ENCODE peak calls at places on chromosomes 12 and 14, in ten cellular contexts. One of them, this sample, is unnamed.

GRCh38 chr12:105945935-105946334 is 192.8 kb downstream of the NUAK1 start:
- DNase-seq in upper lobe of right lung: no peak
- DNase-seq in OCI-LY7: no peak
- DNase-seq in left ventricle myocardium inferior: no peak
- DNase-seq in astrocyte: peak
- DNase-seq in kidney: no peak
- DNase-seq in A549: no peak
- DNase-seq in heart right ventricle: no peak
- DNase-seq in tibial artery: no peak
- DNase-seq in right lobe of liver: no peak
- DNase-seq in this sample: no peak

GRCh38 chr12:106883421-106883820 is 72.3 kb upstream of the TMEM263 start:
- DNase-seq in OCI-LY7: no peak
- DNase-seq in upper lobe of right lung: no peak
- DNase-seq in right lobe of liver: no peak
- DNase-seq in heart right ventricle: no peak
- DNase-seq in A549: no peak
- DNase-seq in kidney: no peak
- DNase-seq in tibial artery: no peak
- DNase-seq in astrocyte: peak
- DNase-seq in left ventricle myocardium inferior: no peak
- DNase-seq in this sample: no peak

GRCh38 chr12:50932787-50933280 is 19.5 kb upstream of the HIGD1C start:
- DNase-seq in tibial artery: no peak
- DNase-seq in right lobe of liver: no peak
- DNase-seq in astrocyte: no peak
- DNase-seq in heart right ventricle: no peak
- DNase-seq in left ventricle myocardium inferior: no peak
- DNase-seq in A549: no peak
- DNase-seq in upper lobe of right lung: no peak
- DNase-seq in kidney: no peak
- DNase-seq in OCI-LY7: no peak
- DNase-seq in this sample: no peak

GRCh38 chr12:5871741-5872140 is 73.3 kb downstream of the ANO2 start:
- DNase-seq in heart right ventricle: no peak
- DNase-seq in tibial artery: no peak
- DNase-seq in kidney: no peak
- DNase-seq in OCI-LY7: no peak
- DNase-seq in right lobe of liver: no peak
- DNase-seq in astrocyte: no peak
- DNase-seq in upper lobe of right lung: no peak
- DNase-seq in A549: no peak
- DNase-seq in left ventricle myocardium inferior: no peak
- DNase-seq in this sample: no peak

GRCh38 chr14:99067141-99067920 is 204.7 kb downstream of the BCL11B start:
- DNase-seq in upper lobe of right lung: no peak
- DNase-seq in right lobe of liver: no peak
- DNase-seq in astrocyte: no peak
- DNase-seq in OCI-LY7: no peak
- DNase-seq in left ventricle myocardium inferior: no peak
- DNase-seq in A549: no peak
- DNase-seq in tibial artery: no peak
- DNase-seq in kidney: peak
- DNase-seq in heart right ventricle: no peak
- DNase-seq in this sample: no peak

GRCh38 chr12:128916425-128916824 is 63.1 kb downstream of the GLT1D1 start:
- DNase-seq in left ventricle myocardium inferior: no peak
- DNase-seq in right lobe of liver: no peak
- DNase-seq in tibial artery: no peak
- DNase-seq in heart right ventricle: no peak
- DNase-seq in astrocyte: no peak
- DNase-seq in OCI-LY7: no peak
- DNase-seq in A549: no peak
- DNase-seq in kidney: no peak
- DNase-seq in upper lobe of right lung: no peak
- DNase-seq in this sample: no peak

GRCh38 chr14:50964683-50965390 is 20.6 kb upstream of the PYGL start:
- DNase-seq in tibial artery: peak
- DNase-seq in A549: peak
- DNase-seq in astrocyte: peak
- DNase-seq in heart right ventricle: no peak
- DNase-seq in left ventricle myocardium inferior: no peak
- DNase-seq in upper lobe of right lung: no peak
- DNase-seq in right lobe of liver: no peak
- DNase-seq in kidney: no peak
- DNase-seq in OCI-LY7: no peak
- DNase-seq in this sample: no peak

GRCh38 chr14:75123991-75124390 is 2.9 kb downstream of the NEK9 start:
- DNase-seq in astrocyte: peak
- DNase-seq in OCI-LY7: no peak
- DNase-seq in tibial artery: no peak
- DNase-seq in right lobe of liver: no peak
- DNase-seq in upper lobe of right lung: no peak
- DNase-seq in A549: peak
- DNase-seq in heart right ventricle: no peak
- DNase-seq in left ventricle myocardium inferior: no peak
- DNase-seq in kidney: no peak
- DNase-seq in this sample: no peak

GRCh38 chr12:75981773-75982564 is 49.6 kb downstream of the PHLDA1 start:
- DNase-seq in heart right ventricle: no peak
- DNase-seq in right lobe of liver: no peak
- DNase-seq in kidney: no peak
- DNase-seq in astrocyte: no peak
- DNase-seq in left ventricle myocardium inferior: peak
- DNase-seq in upper lobe of right lung: no peak
- DNase-seq in OCI-LY7: no peak
- DNase-seq in tibial artery: no peak
- DNase-seq in A549: no peak
- DNase-seq in this sample: no peak

GRCh38 chr12:30930238-30931010 is 3.9 kb downstream of the TSPAN11 start:
- DNase-seq in upper lobe of right lung: no peak
- DNase-seq in tibial artery: no peak
- DNase-seq in astrocyte: no peak
- DNase-seq in left ventricle myocardium inferior: no peak
- DNase-seq in heart right ventricle: no peak
- DNase-seq in right lobe of liver: no peak
- DNase-seq in A549: no peak
- DNase-seq in kidney: peak
- DNase-seq in OCI-LY7: no peak
- DNase-seq in this sample: no peak

GRCh38 chr12:30928356-30929264 is 2.1 kb downstream of the TSPAN11 start:
- DNase-seq in heart right ventricle: peak
- DNase-seq in tibial artery: peak
- DNase-seq in astrocyte: no peak
- DNase-seq in right lobe of liver: no peak
- DNase-seq in upper lobe of right lung: no peak
- DNase-seq in kidney: peak
- DNase-seq in OCI-LY7: no peak
- DNase-seq in A549: no peak
- DNase-seq in left ventricle myocardium inferior: peak
- DNase-seq in this sample: no peak

GRCh38 chr12:30925607-30926242 is 823 bp upstream of the TSPAN11 start:
- DNase-seq in astrocyte: no peak
- DNase-seq in kidney: no peak
- DNase-seq in OCI-LY7: no peak
- DNase-seq in left ventricle myocardium inferior: no peak
- DNase-seq in upper lobe of right lung: no peak
- DNase-seq in tibial artery: no peak
- DNase-seq in heart right ventricle: no peak
- DNase-seq in A549: no peak
- DNase-seq in right lobe of liver: no peak
- DNase-seq in this sample: no peak

GRCh38 chr12:30926243-30927209 is at the start of gene TSPAN11:
- DNase-seq in kidney: peak
- DNase-seq in OCI-LY7: no peak
- DNase-seq in astrocyte: peak
- DNase-seq in right lobe of liver: peak
- DNase-seq in heart right ventricle: peak
- DNase-seq in left ventricle myocardium inferior: peak
- DNase-seq in A549: no peak
- DNase-seq in upper lobe of right lung: no peak
- DNase-seq in tibial artery: peak
- DNase-seq in this sample: no peak

DNA sequence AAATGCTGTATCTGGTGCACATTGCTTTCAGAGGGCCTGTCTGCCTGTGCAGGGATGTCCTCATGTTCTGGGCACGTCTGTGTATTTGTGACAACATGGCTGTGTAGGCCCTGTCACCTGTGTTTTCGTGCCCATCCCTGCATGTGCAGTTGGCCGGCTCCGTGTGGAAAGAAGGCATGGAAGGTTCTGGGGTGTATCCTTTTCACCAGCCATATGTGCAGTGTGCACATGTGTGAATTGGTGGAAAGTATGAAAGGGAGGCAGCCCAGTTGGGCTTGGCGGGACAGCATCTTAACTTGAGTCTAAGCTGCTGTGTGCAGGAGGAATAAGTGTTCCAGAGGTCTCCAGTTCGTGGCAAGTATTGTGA is 645 bp downstream of the TSPAN11 start:
- DNase-seq in astrocyte: no peak
- DNase-seq in right lobe of liver: no peak
- DNase-seq in upper lobe of right lung: no peak
- DNase-seq in A549: no peak
- DNase-seq in OCI-LY7: no peak
- DNase-seq in tibial artery: peak
- DNase-seq in left ventricle myocardium inferior: no peak
- DNase-seq in heart right ventricle: no peak
- DNase-seq in kidney: no peak
- DNase-seq in this sample: no peak
- H3K4me3 ChIP-seq in astrocyte: peak
- H3K4me3 ChIP-seq in right lobe of liver: no peak
- H3K4me3 ChIP-seq in upper lobe of right lung: no peak
- H3K4me3 ChIP-seq in A549: no peak
- H3K4me3 ChIP-seq in OCI-LY7: no peak
- H3K4me3 ChIP-seq in tibial artery: no peak
- H3K4me3 ChIP-seq in left ventricle myocardium inferior: peak
- H3K4me3 ChIP-seq in heart right ventricle: peak
- H3K4me3 ChIP-seq in kidney: no peak
- H3K4me3 ChIP-seq in this sample: no peak

GRCh38 chr12:100741084-100741711 is 53.4 kb upstream of the ANO4 start:
- DNase-seq in tibial artery: no peak
- DNase-seq in upper lobe of right lung: no peak
- DNase-seq in astrocyte: no peak
- DNase-seq in A549: peak
- DNase-seq in kidney: no peak
- DNase-seq in heart right ventricle: no peak
- DNase-seq in left ventricle myocardium inferior: no peak
- DNase-seq in right lobe of liver: no peak
- DNase-seq in OCI-LY7: peak
- DNase-seq in this sample: no peak
- TF ChIP-seq CTCF in tibial artery: no peak
- TF ChIP-seq CTCF in upper lobe of right lung: peak
- TF ChIP-seq CTCF in astrocyte: peak
- TF ChIP-seq CTCF in A549: peak
- TF ChIP-seq CTCF in kidney: peak
- TF ChIP-seq CTCF in heart right ventricle: peak
- TF ChIP-seq CTCF in left ventricle myocardium inferior: peak
- TF ChIP-seq CTCF in right lobe of liver: peak
- TF ChIP-seq CTCF in OCI-LY7: peak
- TF ChIP-seq CTCF in this sample: peak

DNA sequence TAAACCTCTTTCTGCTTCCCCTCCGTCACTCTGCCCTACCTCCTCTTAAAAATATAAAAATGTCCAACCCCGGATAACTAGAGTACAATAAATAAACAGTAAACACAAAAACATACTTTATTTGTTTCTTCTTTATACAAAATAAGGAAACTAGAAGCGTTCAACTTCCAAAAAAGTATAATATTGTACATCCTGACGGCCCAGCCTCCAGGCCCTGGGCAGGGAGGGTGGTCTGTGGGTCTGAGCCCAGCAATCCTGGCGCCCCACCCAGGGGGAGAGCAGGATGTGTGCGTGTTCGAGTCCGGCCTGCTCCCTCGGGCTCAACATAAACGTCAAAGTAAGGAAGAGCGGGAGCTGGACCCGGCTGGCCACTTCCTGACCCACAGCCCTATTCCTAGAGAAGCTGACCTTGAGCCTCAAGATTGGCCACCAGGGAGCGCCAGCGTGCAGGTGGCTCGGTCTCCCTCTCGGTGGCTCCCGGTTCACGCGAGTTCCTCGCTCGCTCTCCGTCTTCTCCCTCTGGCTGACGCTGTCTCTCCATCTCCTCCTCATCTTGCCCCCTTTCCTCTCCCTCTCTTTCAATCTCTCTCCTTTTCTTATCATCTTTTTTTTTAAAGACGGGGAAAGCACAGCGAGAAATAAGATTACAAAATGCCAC is 9.4 kb downstream of the LHX5 start:
- DNase-seq in right lobe of liver: peak
- DNase-seq in kidney: peak
- DNase-seq in heart right ventricle: peak
- DNase-seq in upper lobe of right lung: peak
- DNase-seq in astrocyte: peak
- DNase-seq in A549: peak
- DNase-seq in left ventricle myocardium inferior: peak
- DNase-seq in tibial artery: peak
- DNase-seq in OCI-LY7: peak
- DNase-seq in this sample: no peak
- H3K4me3 ChIP-seq in right lobe of liver: no peak
- H3K4me3 ChIP-seq in kidney: no peak
- H3K4me3 ChIP-seq in heart right ventricle: peak
- H3K4me3 ChIP-seq in upper lobe of right lung: no peak
- H3K4me3 ChIP-seq in astrocyte: no peak
- H3K4me3 ChIP-seq in A549: peak
- H3K4me3 ChIP-seq in left ventricle myocardium inferior: peak
- H3K4me3 ChIP-seq in tibial artery: peak
- H3K4me3 ChIP-seq in OCI-LY7: no peak
- H3K4me3 ChIP-seq in this sample: no peak

GRCh38 chr12:80196419-80196818 is 97.1 kb downstream of the OTOGL start:
- DNase-seq in A549: no peak
- DNase-seq in heart right ventricle: no peak
- DNase-seq in astrocyte: no peak
- DNase-seq in right lobe of liver: no peak
- DNase-seq in left ventricle myocardium inferior: no peak
- DNase-seq in OCI-LY7: no peak
- DNase-seq in kidney: no peak
- DNase-seq in upper lobe of right lung: no peak
- DNase-seq in tibial artery: no peak
- DNase-seq in this sample: no peak

GRCh38 chr12:80192087-80192486 is 92.8 kb downstream of the OTOGL start:
- DNase-seq in heart right ventricle: no peak
- DNase-seq in tibial artery: no peak
- DNase-seq in left ventricle myocardium inferior: no peak
- DNase-seq in OCI-LY7: no peak
- DNase-seq in A549: no peak
- DNase-seq in right lobe of liver: no peak
- DNase-seq in kidney: no peak
- DNase-seq in upper lobe of right lung: no peak
- DNase-seq in astrocyte: no peak
- DNase-seq in this sample: no peak

GRCh38 chr12:80195737-80196136 is 96.4 kb downstream of the OTOGL start:
- DNase-seq in left ventricle myocardium inferior: no peak
- DNase-seq in kidney: no peak
- DNase-seq in tibial artery: no peak
- DNase-seq in OCI-LY7: no peak
- DNase-seq in A549: no peak
- DNase-seq in astrocyte: no peak
- DNase-seq in upper lobe of right lung: no peak
- DNase-seq in heart right ventricle: no peak
- DNase-seq in right lobe of liver: no peak
- DNase-seq in this sample: no peak

GRCh38 chr12:80193900-80194299 is 94.6 kb downstream of the OTOGL start:
- DNase-seq in left ventricle myocardium inferior: no peak
- DNase-seq in upper lobe of right lung: no peak
- DNase-seq in kidney: no peak
- DNase-seq in astrocyte: no peak
- DNase-seq in A549: no peak
- DNase-seq in tibial artery: no peak
- DNase-seq in heart right ventricle: no peak
- DNase-seq in right lobe of liver: no peak
- DNase-seq in OCI-LY7: no peak
- DNase-seq in this sample: no peak

GRCh38 chr12:80195143-80195726 is 95.9 kb downstream of the OTOGL start:
- DNase-seq in left ventricle myocardium inferior: no peak
- DNase-seq in upper lobe of right lung: no peak
- DNase-seq in right lobe of liver: no peak
- DNase-seq in OCI-LY7: peak
- DNase-seq in A549: peak
- DNase-seq in heart right ventricle: no peak
- DNase-seq in tibial artery: no peak
- DNase-seq in astrocyte: peak
- DNase-seq in kidney: no peak
- DNase-seq in this sample: no peak
- TF ChIP-seq CTCF in left ventricle myocardium inferior: peak
- TF ChIP-seq CTCF in upper lobe of right lung: peak
- TF ChIP-seq CTCF in right lobe of liver: peak
- TF ChIP-seq CTCF in OCI-LY7: peak
- TF ChIP-seq CTCF in A549: peak
- TF ChIP-seq CTCF in heart right ventricle: peak
- TF ChIP-seq CTCF in tibial artery: peak
- TF ChIP-seq CTCF in astrocyte: peak
- TF ChIP-seq CTCF in kidney: peak
- TF ChIP-seq CTCF in this sample: peak

This sample was measured in GM12864.